ENCODE peak calls at places on chromosomes 5 and 9, in six cellular contexts. W, I, Y, U, C and L are unnamed samples.

GRCh38 chr9:137873858-137874363 is 3.7 kb upstream of the CACNA1B start:
- ATAC-seq in C (no peak), W (no peak), U (no peak), I (no peak), Y (no peak), L (no peak)

GRCh38 chr5:26833596-26833995 is 204.8 kb downstream of the CDH9 start:
- ATAC-seq in U (no peak), I (no peak), Y (no peak), W (no peak), C (no peak), L (no peak)

GRCh38 chr5:18999478-18999877 is 988.5 kb downstream of the CDH18 start:
- ATAC-seq in W (no peak), U (no peak), C (no peak), I (no peak), Y (no peak), L (no peak)

GRCh38 chr5:33999986-34000385 is 7.9 kb downstream of the AMACR start:
- ATAC-seq in I (no peak), U (no peak), Y (no peak), C (no peak), W (no peak), L (no peak)

GRCh38 chr5:108212775-108213346 is 169.0 kb downstream of the FBXL17 start:
- ATAC-seq in C (no peak), I (no peak), U (no peak), Y (no peak), W (no peak), L (no peak)

GRCh38 chr5:77629553-77630245 is 8.8 kb downstream of the OTP start:
- ATAC-seq in Y (peak), W (no peak), I (no peak), C (peak), U (no peak), L (no peak)

GRCh38 chr5:99141534-99142135 is 212.8 kb upstream of the CHD1 start:
- ATAC-seq in W (no peak), Y (no peak), C (no peak), I (no peak), U (no peak), L (no peak)

GRCh38 chr5:41176952-41177351 is 36.4 kb downstream of the C6 start:
- ATAC-seq in Y (no peak), W (no peak), I (no peak), U (no peak), C (no peak), L (no peak)

GRCh38 chr5:14447958-14448881 is 133.4 kb upstream of the OTULINL start:
- ATAC-seq in W (no peak), Y (no peak), I (peak), U (no peak), C (peak), L (no peak)